ENCODE peak calls at places on chromosomes 7 and 10, in nine cellular contexts. L, X, O, F, R, A, U, T and C are unnamed samples.

GRCh38 chr7:5183155-5183554 is 6.9 kb upstream of the WIPI2 start:
- DNase-seq in L (no peak), X (peak), O (no peak), F (no peak), R (no peak), A (no peak), U (no peak), T (no peak), C (no peak)

GRCh38 chr10:124739996-124740373 is 4.2 kb downstream of the FAM53B start:
- DNase-seq in L (no peak), X (no peak), O (no peak), F (no peak), R (no peak), A (no peak), U (no peak), T (no peak), C (no peak)

GRCh38 chr7:25101817-25102216 is 23.2 kb downstream of the CYCS start:
- DNase-seq in L (no peak), X (no peak), O (no peak), F (no peak), R (no peak), A (no peak), U (no peak), T (no peak), C (no peak)

GRCh38 chr7:87316846-87317545 is 28.5 kb upstream of the CROT start:
- DNase-seq in L (no peak), X (peak), O (no peak), F (no peak), R (no peak), A (peak), U (no peak), T (no peak), C (no peak)

GRCh38 chr7:150430465-150431085 is 19.9 kb upstream of the GIMAP8 start:
- DNase-seq in L (no peak), X (no peak), O (no peak), F (no peak), R (no peak), A (no peak), U (no peak), T (no peak), C (no peak)

GRCh38 chr10:110676016-110676415 is 31.9 kb downstream of the RBM20 start:
- DNase-seq in L (no peak), X (no peak), O (no peak), F (no peak), R (no peak), A (no peak), U (no peak), T (no peak), C (no peak)

GRCh38 chr7:100467638-100468373 is 3.7 kb upstream of the SPACDR start:
- DNase-seq in L (no peak), X (no peak), O (no peak), F (no peak), R (no peak), A (no peak), U (peak), T (no peak), C (no peak)

GRCh38 chr7:5429253-5429856 is 5.7 kb upstream of the TNRC18 start:
- DNase-seq in L (no peak), X (peak), O (no peak), F (no peak), R (peak), A (no peak), U (no peak), T (no peak), C (no peak)

GRCh38 chr7:158246960-158247673 is 340.5 kb downstream of the PTPRN2 start:
- DNase-seq in L (no peak), X (no peak), O (no peak), F (no peak), R (peak), A (no peak), U (no peak), T (no peak), C (no peak)

GRCh38 chr10:59812541-59813122 is 59.4 kb upstream of the MRLN start:
- DNase-seq in L (no peak), X (no peak), O (no peak), F (no peak), R (no peak), A (no peak), U (no peak), T (no peak), C (no peak)

GRCh38 chr10:23099816-23100215 is 4.4 kb downstream of the MSRB2 start:
- DNase-seq in L (no peak), X (no peak), O (no peak), F (no peak), R (no peak), A (no peak), U (no peak), T (no peak), C (no peak)